ENCODE peak calls at places on chromosome 11, in six cellular contexts. S, D, H, U, Z and F are unnamed samples.
A peak's percentile ranks its signal among the peaks of the same experiment; 100 is the strongest.

GRCh38 chr11:20013346-20014066 is 146.8 kb downstream of the DBX1 start:
- DNase-seq in H (peak; percentile 49), S (no peak), Z (no peak), D (no peak), U (no peak), F (peak; percentile 31)

GRCh38 chr11:2271327-2272240 is 1.2 kb upstream of the ASCL2 start:
- DNase-seq in S (no peak), D (no peak), Z (no peak), H (no peak), U (no peak), F (no peak)

GRCh38 chr11:79393362-79394043 is 47.3 kb downstream of the TENM4 start:
- DNase-seq in H (no peak), Z (no peak), S (no peak), D (no peak), U (no peak), F (no peak)

GRCh38 chr11:123083623-123084029 is 21.7 kb upstream of the HSPA8 start:
- DNase-seq in U (peak; percentile 43), S (peak; percentile 98), H (no peak), Z (peak; percentile 85), D (peak; percentile 63), F (peak; percentile 97)

GRCh38 chr11:43135966-43136534 is 175.7 kb upstream of the API5 start:
- DNase-seq in U (no peak), D (no peak), H (no peak), S (no peak), Z (no peak), F (no peak)

GRCh38 chr11:66017354-66017753 is 5.5 kb downstream of the CST6 start:
- DNase-seq in S (no peak), D (no peak), U (no peak), H (no peak), Z (no peak), F (no peak)

GRCh38 chr11:18669211-18669593 is 29.4 kb upstream of the TMEM86A start:
- DNase-seq in H (no peak), Z (no peak), S (no peak), U (no peak), D (no peak), F (no peak)

GRCh38 chr11:110023711-110024110 is 69.5 kb upstream of the ZC3H12C start:
- DNase-seq in H (no peak), U (no peak), D (no peak), S (no peak), Z (no peak), F (no peak)

GRCh38 chr11:20452585-20452984 is 65.1 kb downstream of the PRMT3 start:
- DNase-seq in U (no peak), S (no peak), Z (no peak), D (no peak), H (no peak), F (no peak)

GRCh38 chr11:3153291-3153861 is 11.7 kb downstream of the OSBPL5 start:
- DNase-seq in S (no peak), U (peak; percentile 26), H (no peak), D (no peak), Z (no peak), F (peak; percentile 89)

GRCh38 chr11:12860827-12861226 is 148.3 kb upstream of the RASSF10 start:
- DNase-seq in D (no peak), H (no peak), Z (no peak), U (no peak), S (no peak), F (peak; percentile 33)

GRCh38 chr11:7057641-7058040 is 31.2 kb upstream of the RBMXL2 start:
- DNase-seq in H (no peak), S (no peak), D (no peak), Z (no peak), U (no peak), F (peak; percentile 6)